ENCODE peak calls at places on chromosomes 5 and 9, in six cellular contexts. J, Y, T, K, U and L are unnamed samples.

GRCh38 chr9:91302831-91303230 is 58.9 kb downstream of the AUH start:
- DNase-seq in K (peak), J (no peak), Y (no peak), T (no peak), U (peak), L (peak)

GRCh38 chr9:83521017-83521810 is 17.0 kb downstream of the FRMD3 start:
- DNase-seq in U (no peak), T (no peak), Y (no peak), J (no peak), K (peak), L (peak)

GRCh38 chr9:89139450-89139849 is 39.2 kb downstream of the SHC3 start:
- DNase-seq in J (no peak), T (no peak), U (peak), Y (no peak), K (no peak), L (peak)

GRCh38 chr9:4137755-4138154 is 162.1 kb downstream of the GLIS3 start:
- DNase-seq in Y (no peak), K (peak), T (no peak), J (no peak), U (peak), L (peak)

GRCh38 chr5:68460147-68460760 is 244.7 kb downstream of the PIK3R1 start:
- DNase-seq in T (no peak), J (no peak), Y (no peak), K (peak), U (peak), L (peak)

GRCh38 chr9:121692606-121693505 is 41.4 kb downstream of the DAB2IP start:
- DNase-seq in U (no peak), Y (no peak), J (no peak), T (no peak), K (peak), L (peak)

GRCh38 chr5:167358868-167359492 is 932.5 kb upstream of the WWC1 start:
- DNase-seq in J (no peak), Y (no peak), U (no peak), K (no peak), T (no peak), L (no peak)

GRCh38 chr9:98701576-98701975 is 7.2 kb downstream of the GABBR2 start:
- DNase-seq in U (no peak), K (no peak), J (no peak), Y (peak), T (no peak), L (no peak)

GRCh38 chr9:2570615-2571479 is 50.7 kb upstream of the VLDLR start:
- DNase-seq in U (peak), Y (peak), T (no peak), J (peak), K (peak), L (peak)

GRCh38 chr9:136865768-136866103 is 372 bp downstream of the EDF1 start:
- DNase-seq in Y (no peak), J (no peak), K (no peak), T (no peak), U (no peak), L (peak)

GRCh38 chr9:76835571-76836283 is 70.2 kb downstream of the PRUNE2 start:
- DNase-seq in U (peak), Y (no peak), T (no peak), J (peak), K (peak), L (peak)

GRCh38 chr5:65721050-65721774 is 697 bp downstream of the SGTB start:
- DNase-seq in Y (peak), J (peak), U (peak), T (no peak), K (peak), L (peak)

GRCh38 chr9:34545497-34545896 is 22.7 kb upstream of the ENHO start:
- DNase-seq in J (no peak), Y (peak), U (no peak), K (no peak), T (no peak), L (no peak)

GRCh38 chr9:38024036-38024681 is 44.9 kb downstream of the SHB start:
- DNase-seq in Y (no peak), K (no peak), T (no peak), U (peak), J (peak), L (peak)

GRCh38 chr5:135309391-135310327 is 89.4 kb downstream of the MACROH2A1 start:
- DNase-seq in J (no peak), Y (no peak), T (no peak), U (no peak), K (peak), L (no peak)

GRCh38 chr9:112065781-112066606 is 109.1 kb downstream of the SUSD1 start:
- DNase-seq in U (peak), K (peak), T (no peak), Y (no peak), J (peak), L (peak)

GRCh38 chr5:43019615-43020293 is 20.4 kb downstream of the ANXA2R start:
- DNase-seq in Y (peak), J (peak), K (peak), U (peak), T (peak), L (peak)

GRCh38 chr5:22249209-22249608 is 603.9 kb downstream of the CDH12 start:
- DNase-seq in U (no peak), J (no peak), Y (no peak), K (no peak), T (no peak), L (no peak)

GRCh38 chr5:39423331-39423751 is 1.4 kb downstream of the DAB2 start:
- DNase-seq in U (no peak), J (no peak), Y (peak), K (peak), T (no peak), L (no peak)

GRCh38 chr9:92764381-92764987 is at the start of gene BICD2:
- DNase-seq in K (no peak), Y (no peak), J (no peak), U (no peak), T (no peak), L (no peak)